ENCODE peak calls at places on chromosome 4, in four cellular contexts. Z is lung microvascular endothelial cell, L is WERI-Rb-1, A is HFF-Myc. J is an unnamed sample.

GRCh38 chr4:156656911-156657310 is 314.7 kb downstream of the PDGFC start:
- DNase-seq in A (no peak), L (no peak), Z (no peak), J (no peak)

GRCh38 chr4:152850377-152850776 is 70.6 kb downstream of the ARFIP1 start:
- DNase-seq in A (no peak), L (no peak), Z (peak), J (peak)

GRCh38 chr4:47184071-47184470 is 152.7 kb downstream of the GABRB1 start:
- DNase-seq in Z (no peak), L (no peak), A (no peak), J (no peak)

GRCh38 chr4:150647008-150647407 is 65.1 kb downstream of the MAB21L2 start:
- DNase-seq in L (no peak), A (no peak), Z (no peak), J (no peak)

GRCh38 chr4:125398263-125398662 is 83.5 kb downstream of the FAT4 start:
- DNase-seq in Z (no peak), A (no peak), L (no peak), J (no peak)

GRCh38 chr4:41157009-41157408 is 57.3 kb downstream of the APBB2 start:
- DNase-seq in Z (no peak), L (peak), A (no peak), J (no peak)

GRCh38 chr4:123578276-123579014 is 181.8 kb downstream of the SPRY1 start:
- DNase-seq in A (no peak), Z (no peak), L (no peak), J (no peak)

GRCh38 chr4:173529505-173530325 is at the start of gene HAND2:
- DNase-seq in Z (no peak), A (peak), L (peak), J (no peak)

GRCh38 chr4:3136454-3136853 is 62.0 kb downstream of the HTT start:
- DNase-seq in L (no peak), Z (peak), A (no peak), J (no peak)

GRCh38 chr4:7815562-7815961 is 124.1 kb downstream of the AFAP1 start:
- DNase-seq in Z (peak), A (no peak), L (no peak), J (no peak)

GRCh38 chr4:118076958-118077766 is 42.9 kb downstream of the NDST3 start:
- DNase-seq in Z (peak), L (peak), A (peak), J (peak)

GRCh38 chr4:3437582-3437936 is 4.2 kb upstream of the HGFAC start:
- DNase-seq in Z (no peak), A (no peak), L (no peak), J (no peak)

GRCh38 chr4:145546556-145546955 is 64.9 kb downstream of the SMAD1 start:
- DNase-seq in L (no peak), Z (peak), A (no peak), J (no peak)

GRCh38 chr4:85756938-85757337 is 282.0 kb downstream of the ARHGAP24 start:
- DNase-seq in Z (peak), A (no peak), L (peak), J (no peak)

GRCh38 chr4:7201351-7202305 is 9.3 kb downstream of the SORCS2 start:
- DNase-seq in L (no peak), Z (no peak), A (no peak), J (no peak)

GRCh38 chr4:2141762-2142520 is 82.8 kb downstream of the NAT8L start:
- DNase-seq in L (no peak), Z (no peak), A (no peak), J (no peak)

GRCh38 chr4:140247237-140247636 is 93.3 kb upstream of the MAML3 start:
- DNase-seq in L (no peak), A (no peak), Z (no peak), J (no peak)

GRCh38 chr4:825969-826330 is at the start of gene CPLX1:
- DNase-seq in L (peak), A (no peak), Z (peak), J (no peak)

GRCh38 chr4:140756292-140757219 is at the start of gene TBC1D9:
- DNase-seq in Z (peak), L (peak), A (peak), J (no peak)

GRCh38 chr4:17780461-17781071 is 855 bp downstream of the FAM184B start:
- DNase-seq in A (no peak), L (no peak), Z (no peak), J (no peak)

GRCh38 chr4:37670249-37670648 is 15.9 kb downstream of the RELL1 start:
- DNase-seq in L (no peak), Z (no peak), A (no peak), J (no peak)

GRCh38 chr4:47533689-47534347 is 48.7 kb downstream of the ATP10D start:
- DNase-seq in Z (peak), L (no peak), A (no peak), J (no peak)

GRCh38 chr4:100076753-100077152 is 113.5 kb downstream of the DDIT4L start:
- DNase-seq in L (no peak), Z (no peak), A (no peak), J (no peak)

GRCh38 chr4:147837435-147837834 is 105.5 kb downstream of the ARHGAP10 start:
- DNase-seq in L (peak), A (no peak), Z (peak), J (no peak)

GRCh38 chr4:40349561-40350198 is 14.5 kb downstream of the CHRNA9 start:
- DNase-seq in L (no peak), A (no peak), Z (no peak), J (no peak)

GRCh38 chr4:68466185-68466584 is 18.9 kb downstream of the TMPRSS11E start:
- DNase-seq in A (no peak), L (no peak), Z (no peak), J (no peak)

GRCh38 chr4:138677212-138677611 is 338.4 kb upstream of the NOCT start:
- DNase-seq in A (no peak), L (no peak), Z (no peak), J (no peak)

GRCh38 chr4:148166132-148166531 is 276.1 kb downstream of the NR3C2 start:
- DNase-seq in L (no peak), Z (peak), A (no peak), J (no peak)

GRCh38 chr4:87840149-87840548 is 7.4 kb downstream of the MEPE start:
- DNase-seq in Z (no peak), A (no peak), L (no peak), J (no peak)

GRCh38 chr4:38728651-38729141 is 54.1 kb downstream of the TLR10 start:
- DNase-seq in A (no peak), Z (no peak), L (peak), J (no peak)

GRCh38 chr4:123397276-123398150 is 918 bp downstream of the SPRY1 start:
- DNase-seq in L (peak), A (no peak), Z (peak), J (peak)

GRCh38 chr4:4480685-4481393 is 61.0 kb downstream of the STX18 start:
- DNase-seq in A (no peak), L (no peak), Z (peak), J (no peak)

GRCh38 chr4:107319386-107319785 is 283.3 kb upstream of the DKK2 start:
- DNase-seq in L (no peak), A (no peak), Z (no peak), J (no peak)

GRCh38 chr4:145944886-145945285 is 6.3 kb upstream of the ZNF827 start:
- DNase-seq in Z (no peak), L (no peak), A (no peak), J (no peak)

GRCh38 chr4:175306436-175306835 is 388.3 kb downstream of the ADAM29 start:
- DNase-seq in L (no peak), Z (no peak), A (no peak), J (no peak)

J was measured in activated CD4-positive, alpha-beta memory T cell treated with anti-CD3 and anti-CD28 coated beads, Interleukin-2, amount 10 ng/mL, durations not matched to agents 7 days and 5 days.